ENCODE peak calls at places on chromosomes 11 and 22, in seven cellular contexts. Y is heart left ventricle; R is M059J; X is neural progenitor cell; M is AG09319; I is stimulated activated CD8-positive, alpha-beta memory T cell treated with anti-CD3 and anti-CD28 coated beads, Interleukin-7, amount 100 ng/mL, for 1 hour; P is uterus. J is an unnamed sample.

GRCh38 chr11:70661763-70662501 is 263.6 kb downstream of the CTTN start:
- DNase-seq in X (peak), Y (no peak), R (peak), I (no peak), P (no peak), M (no peak), J (no peak)

GRCh38 chr11:120184946-120185677 is 25.7 kb upstream of the OAF start:
- DNase-seq in I (no peak), P (peak), R (peak), M (no peak), Y (peak), X (no peak), J (peak)

GRCh38 chr11:111788464-111788863 is 22.3 kb upstream of the PPP2R1B start:
- DNase-seq in X (no peak), P (no peak), Y (no peak), R (no peak), I (no peak), M (no peak), J (no peak)

GRCh38 chr22:19018256-19018655 is 82.2 kb upstream of the PRODH start:
- DNase-seq in I (no peak), M (no peak), X (no peak), P (no peak), R (no peak), Y (no peak), J (no peak)

GRCh38 chr11:15569626-15570025 is 454.9 kb downstream of the INSC start:
- DNase-seq in Y (peak), I (no peak), P (no peak), M (no peak), X (no peak), R (no peak), J (no peak)

GRCh38 chr11:20020716-20021115 is 139.6 kb downstream of the DBX1 start:
- DNase-seq in M (no peak), X (no peak), R (no peak), Y (no peak), P (no peak), I (no peak), J (no peak)

GRCh38 chr11:93547028-93547427 is 3.8 kb upstream of the SMCO4 start:
- DNase-seq in M (no peak), Y (no peak), I (no peak), X (no peak), P (no peak), R (no peak), J (no peak)

GRCh38 chr11:40328890-40329617 is 1130.4 kb downstream of the LRRC4C start:
- DNase-seq in P (no peak), M (peak), I (no peak), R (peak), X (no peak), Y (peak), J (no peak)

GRCh38 chr22:44206696-44207095 is 26.0 kb downstream of the PARVG start:
- DNase-seq in P (no peak), M (no peak), X (no peak), Y (no peak), I (no peak), R (no peak), J (no peak)

GRCh38 chr11:2378527-2379210 is 1.6 kb downstream of the CD81 start:
- DNase-seq in P (peak), R (no peak), I (no peak), Y (peak), M (peak), X (peak), J (peak)

GRCh38 chr11:112961751-112962747 is 829 bp downstream of the NCAM1 start:
- DNase-seq in R (no peak), I (no peak), Y (peak), X (peak), P (peak), M (no peak), J (peak)

GRCh38 chr11:118042791-118043190 is 34.1 kb upstream of the TMPRSS4 start:
- DNase-seq in M (no peak), R (no peak), P (no peak), Y (no peak), X (no peak), I (no peak), J (no peak)

GRCh38 chr11:83054904-83055380 is 16.8 kb downstream of the RAB30 start:
- DNase-seq in X (no peak), M (no peak), Y (no peak), I (no peak), R (no peak), P (no peak), J (no peak)

GRCh38 chr22:41425704-41426365 is 20.8 kb downstream of the TOB2 start:
- DNase-seq in M (no peak), R (peak), Y (no peak), I (no peak), P (no peak), X (no peak), J (no peak)

GRCh38 chr11:93493252-93493897 is 49.8 kb downstream of the SMCO4 start:
- DNase-seq in Y (no peak), I (no peak), P (no peak), X (no peak), M (no peak), R (no peak), J (no peak)

GRCh38 chr22:46071451-46072029 is 78.8 kb upstream of the PPARA start:
- DNase-seq in P (peak), X (peak), M (peak), I (no peak), Y (peak), R (peak), J (peak)

GRCh38 chr11:118663929-118664328 is 15.5 kb downstream of the TREH start:
- DNase-seq in X (no peak), P (no peak), R (no peak), M (no peak), I (no peak), Y (no peak), J (no peak)

GRCh38 chr22:38755155-38755910 is 465 bp downstream of the SUN2 start:
- DNase-seq in P (peak), I (no peak), M (peak), X (peak), R (peak), Y (peak), J (peak)

GRCh38 chr22:49657275-49657973 is 170.2 kb downstream of the BRD1 start:
- DNase-seq in Y (peak), M (no peak), P (peak), X (no peak), I (peak), R (no peak), J (peak)

GRCh38 chr11:134411887-134412507 is at the start of gene B3GAT1:
- DNase-seq in X (peak), M (no peak), R (no peak), I (no peak), P (no peak), Y (no peak), J (no peak)

GRCh38 chr11:68146704-68147474 is 25.7 kb upstream of the CHKA start:
- DNase-seq in R (peak), Y (peak), X (no peak), I (no peak), M (no peak), P (no peak), J (peak)

GRCh38 chr11:134139303-134139872 is 70.5 kb downstream of the JAM3 start:
- DNase-seq in R (no peak), I (no peak), M (no peak), X (peak), Y (no peak), P (no peak), J (no peak)

GRCh38 chr11:116808262-116809175 is 14.6 kb downstream of the APOA4 start:
- DNase-seq in M (no peak), R (peak), I (no peak), Y (no peak), P (no peak), X (no peak), J (no peak)

GRCh38 chr11:18791175-18792065 is at the start of gene PTPN5:
- DNase-seq in R (no peak), X (peak), P (no peak), Y (no peak), I (no peak), M (no peak), J (no peak)

GRCh38 chr11:125167292-125167953 is 2.9 kb downstream of the PKNOX2 start:
- DNase-seq in M (no peak), P (peak), I (no peak), X (peak), Y (peak), R (no peak), J (peak)

GRCh38 chr11:114191893-114192292 is 104.3 kb upstream of the NNMT start:
- DNase-seq in M (no peak), I (no peak), Y (no peak), P (no peak), X (no peak), R (no peak), J (no peak)

GRCh38 chr11:67631427-67631826 is 1.7 kb upstream of the NUDT8 start:
- DNase-seq in P (peak), M (no peak), I (no peak), Y (no peak), X (no peak), R (no peak), J (no peak)

GRCh38 chr11:111388842-111389241 is 9.8 kb upstream of the POU2AF1 start:
- DNase-seq in M (no peak), I (no peak), P (no peak), X (no peak), Y (no peak), R (no peak), J (no peak)

GRCh38 chr22:49042066-49042465 is 785.6 kb downstream of the BRD1 start:
- DNase-seq in M (no peak), R (no peak), X (no peak), Y (no peak), I (no peak), P (no peak), J (no peak)

GRCh38 chr11:47181271-47181670 is 4.6 kb upstream of the ARFGAP2 start:
- DNase-seq in R (no peak), I (no peak), P (no peak), Y (no peak), X (no peak), M (no peak), J (no peak)

GRCh38 chr11:118807800-118808778 is 17.1 kb upstream of the DDX6 start:
- DNase-seq in Y (no peak), X (no peak), I (no peak), P (no peak), M (no peak), R (no peak), J (no peak)

GRCh38 chr11:17494019-17494418 is 17.4 kb upstream of the ABCC8 start:
- DNase-seq in R (no peak), Y (no peak), P (no peak), M (no peak), X (no peak), I (no peak), J (no peak)

GRCh38 chr11:46291441-46292143 is 14.1 kb downstream of the CREB3L1 start:
- DNase-seq in X (no peak), Y (no peak), P (peak), I (no peak), M (no peak), R (peak), J (no peak)

J was measured in Right ventricle myocardium superior.